ENCODE peak calls at places on chromosomes 7 and 10, in four cellular contexts. K is kidney epithelial cell, M is mucosa of descending colon, C is endothelial cell. R is an unnamed sample.

GRCh38 chr10:131615150-131615549 is 285.7 kb upstream of the PPP2R2D start:
- DNase-seq in K (no peak), M (no peak), C (no peak), R (no peak)

GRCh38 chr10:116888380-116889055 is 39.2 kb downstream of the ENO4 start:
- DNase-seq in K (peak), C (no peak), M (peak), R (no peak)

GRCh38 chr10:126701526-126701925 is 31.0 kb upstream of the C10orf90 start:
- DNase-seq in C (no peak), M (no peak), K (no peak), R (no peak)

GRCh38 chr7:154183482-154183881 is 131.3 kb downstream of the DPP6 start:
- DNase-seq in C (no peak), M (no peak), K (no peak), R (no peak)

GRCh38 chr7:100867796-100868485 is 754 bp downstream of the TRIP6 start:
- DNase-seq in M (peak), C (no peak), K (no peak), R (no peak)

GRCh38 chr10:60098676-60099601 is 192.6 kb upstream of the CCDC6 start:
- DNase-seq in K (no peak), M (peak), C (peak), R (no peak)

GRCh38 chr7:157538321-157538720 is 201.5 kb downstream of the DNAJB6 start:
- DNase-seq in K (no peak), C (no peak), M (no peak), R (no peak)

GRCh38 chr7:98352621-98353020 is 48.3 kb downstream of the BAIAP2L1 start:
- DNase-seq in K (no peak), C (no peak), M (peak), R (no peak)

GRCh38 chr10:131786756-131787605 is 113.8 kb upstream of the PPP2R2D start:
- DNase-seq in C (peak), M (peak), K (no peak), R (peak)

GRCh38 chr10:5552376-5553321 is 27.9 kb downstream of the CALML3 start:
- DNase-seq in C (no peak), K (no peak), M (no peak), R (no peak)

GRCh38 chr10:33215635-33216034 is 118.8 kb downstream of the NRP1 start:
- DNase-seq in M (no peak), K (no peak), C (no peak), R (no peak)

GRCh38 chr10:50991496-50992355 is 82.6 kb upstream of the PRKG1 start:
- DNase-seq in K (no peak), C (peak), M (peak), R (peak)

GRCh38 chr10:98340946-98341345 is 73.0 kb upstream of the LOXL4 start:
- DNase-seq in C (no peak), K (no peak), M (no peak), R (no peak)

GRCh38 chr10:4034907-4035581 is 250.0 kb upstream of the KLF6 start:
- DNase-seq in C (no peak), M (peak), K (peak), R (no peak)

GRCh38 chr7:137847418-137848050 is 760 bp upstream of the DGKI start:
- DNase-seq in M (no peak), C (peak), K (no peak), R (no peak)

GRCh38 chr10:73625884-73626753 is 15.2 kb downstream of the MYOZ1 start:
- DNase-seq in M (peak), K (peak), C (peak), R (peak)

GRCh38 chr10:90930070-90930837 is 9.4 kb upstream of the ANKRD1 start:
- DNase-seq in C (no peak), M (no peak), K (no peak), R (no peak)

GRCh38 chr10:112509558-112510299 is 62.7 kb downstream of the VTI1A start:
- DNase-seq in C (no peak), M (no peak), K (no peak), R (no peak)

GRCh38 chr7:28958235-28958945 is at the start of gene TRIL:
- DNase-seq in C (peak), M (peak), K (no peak), R (peak)

GRCh38 chr10:62804384-62805138 is at the start of gene ADO:
- DNase-seq in K (no peak), M (peak), C (peak), R (peak)

GRCh38 chr10:47452495-47453434 is 31.1 kb downstream of the ANXA8 start:
- DNase-seq in K (no peak), M (no peak), C (no peak), R (no peak)

GRCh38 chr7:104922187-104923009 is 91.6 kb upstream of the KMT2E start:
- DNase-seq in C (no peak), M (no peak), K (no peak), R (no peak)

GRCh38 chr7:155166108-155166507 is 96.0 kb downstream of the HTR5A start:
- DNase-seq in C (no peak), M (peak), K (no peak), R (no peak)

GRCh38 chr10:72320676-72321247 is 34.0 kb downstream of the DNAJB12 start:
- DNase-seq in K (peak), C (no peak), M (no peak), R (no peak)

GRCh38 chr7:90244909-90245841 is at the start of gene CFAP69:
- DNase-seq in C (peak), K (peak), M (peak), R (peak)
- TF ChIP-seq CTCF in C (no peak), K (peak), M (no peak), R (peak)

DNA sequence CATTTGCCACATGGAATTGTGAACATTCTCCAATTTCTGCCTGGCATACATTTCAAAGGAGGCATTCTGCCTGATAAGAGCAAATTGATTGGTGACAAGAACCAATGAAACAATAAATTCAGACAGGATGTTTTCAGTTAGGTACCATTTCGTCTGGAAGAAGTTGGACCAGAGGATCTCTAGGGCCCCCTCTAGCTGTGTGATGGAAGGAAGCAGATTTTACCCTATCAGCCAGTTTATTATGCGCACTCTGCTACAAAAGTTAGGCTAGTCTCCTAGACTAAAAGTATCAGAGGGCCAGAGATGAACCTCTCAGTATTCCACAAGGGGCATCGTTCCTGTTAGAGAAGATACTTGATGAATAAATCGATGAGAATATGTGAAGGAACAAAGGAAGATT is 118.0 kb downstream of the BUB3 start:
- DNase-seq in M (no peak), K (no peak), C (no peak), R (no peak)
- TF ChIP-seq CTCF in M (no peak), K (no peak), C (no peak), R (peak)

DNA sequence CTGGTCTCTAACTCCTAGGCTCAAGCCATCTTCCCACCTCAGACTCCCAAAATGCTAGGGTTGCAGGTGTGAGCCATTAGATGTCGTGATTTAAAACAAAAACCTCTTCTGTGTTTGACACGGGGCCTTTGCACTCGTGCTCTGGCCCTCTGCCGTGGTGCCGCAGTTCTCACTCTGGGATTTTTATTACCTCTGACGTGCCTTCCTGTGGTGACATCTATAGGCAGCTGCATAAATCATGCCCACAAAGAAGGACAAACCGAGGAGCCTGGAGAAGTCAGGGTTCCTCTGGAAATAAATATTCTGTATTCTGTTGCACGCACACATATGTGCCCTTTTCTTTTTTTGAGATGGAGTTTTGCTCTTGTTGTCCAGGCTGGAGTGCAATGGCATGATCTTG is 25.9 kb upstream of the OCM start:
- DNase-seq in M (no peak), C (no peak), K (no peak), R (no peak)
- TF ChIP-seq CTCF in M (no peak), C (no peak), K (no peak), R (no peak)

GRCh38 chr7:73841689-73842247 is 548 bp downstream of the METTL27 start:
- DNase-seq in C (no peak), M (peak), K (no peak), R (no peak)

GRCh38 chr7:73840715-73841379 is 1.5 kb downstream of the METTL27 start:
- DNase-seq in M (no peak), K (no peak), C (no peak), R (no peak)

GRCh38 chr7:73838642-73839041 is 3.7 kb downstream of the METTL27 start:
- DNase-seq in M (no peak), K (no peak), C (no peak), R (no peak)

GRCh38 chr7:73839290-73839689 is 3.0 kb downstream of the METTL27 start:
- DNase-seq in C (no peak), M (no peak), K (no peak), R (no peak)

GRCh38 chr7:73839743-73840714 is 2.3 kb downstream of the METTL27 start:
- DNase-seq in M (no peak), C (no peak), K (no peak), R (no peak)
- TF ChIP-seq CTCF in M (no peak), C (peak), K (peak), R (peak)

DNA sequence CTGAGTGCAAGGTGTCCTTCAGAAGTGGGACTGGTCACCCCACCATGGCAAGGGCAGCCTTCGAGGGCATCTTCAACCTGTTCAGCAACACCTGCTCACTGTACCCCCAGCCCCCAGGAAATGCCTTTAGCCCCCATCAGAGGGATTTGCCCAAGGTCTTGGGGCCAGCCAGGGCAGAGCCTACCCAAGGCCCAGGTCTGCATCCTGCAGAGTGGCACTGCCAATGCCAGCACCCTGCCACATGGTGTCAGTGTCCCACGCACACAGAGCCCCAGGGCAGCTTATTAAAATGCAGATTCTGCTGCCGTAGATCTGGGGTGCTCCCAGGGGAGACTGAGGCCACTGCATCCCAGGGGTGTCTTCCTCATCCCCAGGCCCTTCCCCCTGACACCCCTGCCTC is 106.2 kb upstream of the KCTD7 start:
- DNase-seq in K (no peak), C (no peak), M (peak), R (no peak)
- TF ChIP-seq CTCF in K (peak), C (no peak), M (no peak), R (no peak)

DNA sequence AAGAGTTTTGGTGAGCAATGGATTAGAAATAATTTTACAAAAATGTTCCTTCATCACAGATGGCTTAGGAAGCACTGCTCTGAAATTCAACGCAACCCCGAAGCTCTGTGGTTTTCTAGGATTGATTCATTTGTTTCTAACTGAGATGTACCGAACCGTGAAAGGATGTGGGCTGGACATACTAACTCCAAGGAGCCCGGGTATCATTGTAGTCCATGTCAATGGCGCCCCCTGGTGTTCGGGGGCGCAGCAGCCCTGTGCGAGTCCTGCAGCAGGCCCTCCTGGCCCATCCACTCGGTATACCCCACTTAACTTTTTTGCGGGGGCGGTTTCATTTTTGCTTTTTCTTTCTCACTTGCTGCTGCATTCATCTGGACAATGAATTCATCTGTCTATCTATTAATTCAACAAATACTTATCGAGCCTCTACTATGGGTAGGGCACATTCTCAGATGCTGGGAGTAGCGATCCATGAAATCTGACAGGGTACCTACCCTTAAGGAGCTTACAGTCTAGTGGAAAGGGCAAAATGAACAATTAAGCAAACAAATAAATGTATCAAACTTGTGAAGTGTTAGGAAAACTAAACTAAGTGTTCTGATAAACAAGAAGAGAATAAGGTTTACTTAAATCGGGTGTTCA is 25.2 kb upstream of the ITPRID1 start:
- DNase-seq in M (peak), K (peak), C (peak), R (no peak)
- TF ChIP-seq CTCF in M (peak), K (peak), C (peak), R (peak)

GRCh38 chr7:64180989-64181388 is 26.0 kb upstream of the ZNF735 start:
- DNase-seq in C (no peak), M (no peak), K (no peak), R (no peak)
- TF ChIP-seq CTCF in C (no peak), M (no peak), K (no peak), R (no peak)

GRCh38 chr7:46201966-46202365 is 280.9 kb upstream of the IGFBP3 start:
- DNase-seq in M (no peak), K (no peak), C (no peak), R (no peak)
- TF ChIP-seq CTCF in M (no peak), K (no peak), C (no peak), R (no peak)